ENCODE peak calls at places on chromosomes 16 and 17, in ten cellular contexts. R is HTR-8/SVneo; P is heart left ventricle; X is T-cell; M is activated T-helper 2 cell treated with anti-CD3 and anti-CD28 coated beads, Interferon-gamma antibody, Interleukin-2, Interleukin-4, amounts not matched to agents 10 μg/mL and 5 μg/mL and 100 μg/mL, durations not matched to agents 14 hours and 24 hours and 36 hours; S is lung; D is tibial nerve; U is kidney tubule cell; K is NCI-H1105; V is NCI-H2081. B is an unnamed sample.

GRCh38 chr16:31002810-31003209 is 7.6 kb downstream of the STX1B start:
- DNase-seq in M (no peak), U (no peak), S (no peak), X (no peak), P (no peak), K (no peak), R (no peak), V (no peak), D (no peak), B (no peak)

GRCh38 chr17:614637-615546 is 99.7 kb downstream of the VPS53 start:
- DNase-seq in P (no peak), V (no peak), K (no peak), R (no peak), U (peak), X (no peak), S (no peak), M (no peak), D (no peak), B (no peak)

GRCh38 chr16:79267781-79268180 is 332.8 kb downstream of the MAF start:
- DNase-seq in V (no peak), U (peak), R (no peak), D (no peak), P (no peak), X (no peak), S (no peak), M (no peak), K (no peak), B (no peak)

GRCh38 chr16:17470871-17471744 is at the start of gene XYLT1:
- DNase-seq in K (peak), D (peak), S (peak), V (no peak), U (peak), X (peak), P (peak), R (no peak), M (peak), B (peak)

GRCh38 chr16:7420843-7421242 is 88.2 kb downstream of the RBFOX1 start:
- DNase-seq in K (no peak), R (no peak), P (no peak), V (no peak), M (no peak), D (no peak), U (no peak), X (no peak), S (no peak), B (no peak)

GRCh38 chr16:87054856-87055255 is 262.3 kb downstream of the C16orf95 start:
- DNase-seq in V (no peak), U (no peak), S (no peak), R (no peak), P (no peak), K (no peak), M (no peak), D (no peak), X (no peak), B (no peak)

GRCh38 chr16:50460538-50461399 is 87.4 kb upstream of the NKD1 start:
- DNase-seq in U (no peak), R (no peak), V (no peak), S (no peak), P (no peak), M (no peak), X (no peak), K (no peak), D (no peak), B (no peak)

GRCh38 chr16:18059577-18059976 is 277.0 kb downstream of the NPIPA8 start:
- DNase-seq in D (no peak), R (no peak), P (no peak), X (no peak), S (no peak), V (no peak), M (no peak), K (no peak), U (no peak), B (no peak)

GRCh38 chr17:12736526-12736925 is 52.8 kb upstream of the ARHGAP44 start:
- DNase-seq in P (no peak), S (no peak), X (no peak), V (no peak), D (no peak), M (no peak), K (no peak), U (no peak), R (no peak), B (no peak)

GRCh38 chr17:41060052-41060604 is at the start of gene KRTAP2-3:
- DNase-seq in U (peak), D (no peak), S (no peak), X (no peak), K (no peak), V (no peak), P (no peak), R (peak), M (no peak), B (no peak)

GRCh38 chr16:49649013-49649785 is 206.7 kb downstream of the ZNF423 start:
- DNase-seq in P (no peak), U (peak), K (no peak), V (no peak), M (no peak), X (no peak), D (no peak), R (no peak), S (no peak), B (no peak)

GRCh38 chr16:54952195-54952594 is 21.5 kb downstream of the IRX5 start:
- DNase-seq in X (no peak), R (no peak), M (no peak), D (no peak), K (no peak), V (no peak), U (no peak), P (no peak), S (no peak), B (no peak)

GRCh38 chr17:29241015-29241963 is 5.4 kb upstream of the CRYBA1 start:
- DNase-seq in V (no peak), S (peak), P (no peak), X (no peak), D (no peak), R (peak), U (peak), M (no peak), K (no peak), B (no peak)

GRCh38 chr17:63701477-63702222 is 1.7 kb upstream of the LIMD2 start:
- DNase-seq in X (peak), M (peak), K (no peak), P (no peak), U (no peak), S (no peak), V (no peak), R (no peak), D (no peak), B (no peak)

GRCh38 chr16:27924411-27925118 is 138.9 kb downstream of the GSG1L start:
- DNase-seq in R (no peak), D (no peak), S (no peak), M (no peak), U (no peak), X (no peak), K (no peak), P (no peak), V (no peak), B (no peak)

GRCh38 chr16:67430504-67431076 is 331 bp upstream of the HSD11B2 start:
- DNase-seq in V (no peak), S (no peak), D (no peak), U (peak), P (no peak), K (no peak), X (no peak), M (no peak), R (no peak), B (peak)

GRCh38 chr16:53614346-53614745 is 89.3 kb downstream of the RPGRIP1L start:
- DNase-seq in S (no peak), K (no peak), X (no peak), P (no peak), M (no peak), R (no peak), D (no peak), U (no peak), V (no peak), B (no peak)

GRCh38 chr17:62823111-62823895 is 15.2 kb upstream of the MARCHF10 start:
- DNase-seq in X (no peak), M (no peak), D (no peak), R (no peak), P (no peak), S (no peak), K (no peak), U (peak), V (no peak), B (no peak)

GRCh38 chr16:57367111-57367752 is 5.1 kb upstream of the CX3CL1 start:
- DNase-seq in P (no peak), U (peak), R (no peak), S (no peak), X (no peak), V (no peak), D (no peak), M (no peak), K (no peak), B (no peak)

GRCh38 chr16:67006930-67007658 is 18.7 kb downstream of the CES4A start:
- DNase-seq in D (no peak), P (no peak), U (peak), M (no peak), K (no peak), R (no peak), X (no peak), V (no peak), S (no peak), B (no peak)

GRCh38 chr17:47847341-47848197 is 3.4 kb downstream of the SP6 start:
- DNase-seq in R (no peak), S (no peak), X (no peak), U (no peak), D (no peak), V (no peak), M (no peak), K (no peak), P (no peak), B (no peak)

GRCh38 chr16:23504453-23505179 is 5.7 kb downstream of the GGA2 start:
- DNase-seq in K (no peak), P (no peak), R (peak), M (peak), V (peak), S (peak), U (peak), D (no peak), X (peak), B (peak)

GRCh38 chr17:56603486-56604238 is 10.2 kb downstream of the NOG start:
- DNase-seq in U (no peak), K (no peak), S (no peak), R (no peak), V (no peak), X (no peak), P (no peak), D (no peak), M (no peak), B (no peak)

GRCh38 chr17:31008374-31009035 is 37.7 kb downstream of the RNF135 start:
- DNase-seq in K (peak), D (no peak), U (peak), M (peak), R (peak), V (peak), S (peak), X (peak), P (peak), B (no peak)

GRCh38 chr17:31509095-31509804 is 117.8 kb downstream of the RAB11FIP4 start:
- DNase-seq in K (no peak), X (no peak), U (no peak), S (no peak), P (no peak), D (no peak), V (no peak), M (no peak), R (no peak), B (no peak)

GRCh38 chr17:80101946-80102706 is 745 bp downstream of the GAA start:
- DNase-seq in D (no peak), V (peak), R (no peak), M (no peak), K (no peak), X (no peak), U (peak), S (no peak), P (no peak), B (no peak)

GRCh38 chr17:42928714-42929496 is 28.3 kb downstream of the G6PC1 start:
- DNase-seq in M (peak), V (peak), K (no peak), R (peak), D (no peak), P (peak), S (peak), U (peak), X (no peak), B (no peak)

GRCh38 chr16:89844739-89845339 is 16.6 kb downstream of the SPIRE2 start:
- DNase-seq in U (no peak), K (no peak), S (no peak), X (no peak), P (no peak), R (no peak), V (no peak), M (no peak), D (no peak), B (no peak)

GRCh38 chr16:87416826-87417471 is 24.8 kb downstream of the MAP1LC3B start:
- DNase-seq in D (no peak), K (no peak), U (peak), S (no peak), R (peak), V (no peak), M (no peak), X (peak), P (no peak), B (no peak)

GRCh38 chr16:3762080-3762750 is 44.9 kb upstream of the TRAP1 start:
- DNase-seq in S (no peak), D (no peak), X (no peak), R (no peak), V (no peak), P (no peak), U (no peak), K (no peak), M (no peak), B (no peak)

GRCh38 chr17:57988301-57989010 is 402 bp upstream of the VEZF1 start:
- DNase-seq in R (peak), K (peak), M (peak), V (peak), P (peak), U (peak), S (peak), D (peak), X (peak), B (peak)